ENCODE peak calls at places on chromosomes 11 and 22, in five cellular contexts. E, V, T, W and R are unnamed samples.
A peak's percentile ranks its signal among the peaks of the same experiment; 100 is the strongest.

GRCh38 chr22:25110846-25111578 is 88.6 kb upstream of the CRYBB3 start:
- DNase-seq in E (peak; percentile 85), V (peak; percentile 92), T (peak; percentile 89), W (peak; percentile 31), R (peak; percentile 72)

GRCh38 chr11:17851697-17852096 is 117.1 kb downstream of the KCNC1 start:
- DNase-seq in E (no peak), V (no peak), T (no peak), W (no peak), R (no peak)

GRCh38 chr11:83681944-83682644 is 395.9 kb upstream of the CCDC90B start:
- DNase-seq in E (no peak), V (no peak), T (no peak), W (no peak), R (no peak)

GRCh38 chr22:17905445-17905844 is 118.9 kb downstream of the MICAL3 start:
- DNase-seq in E (no peak), V (no peak), T (no peak), W (no peak), R (no peak)

GRCh38 chr11:61627831-61628753 is 47.2 kb upstream of the SYT7 start:
- DNase-seq in E (peak; percentile 52), V (no peak), T (peak; percentile 65), W (peak; percentile 60), R (peak; percentile 93)

GRCh38 chr22:23533328-23533762 is 46.7 kb downstream of the IGLL1 start:
- DNase-seq in E (no peak), V (peak; percentile 61), T (peak; percentile 86), W (no peak), R (no peak)

GRCh38 chr22:38957046-38957770 is at the start of gene APOBEC3A:
- DNase-seq in E (no peak), V (peak; percentile 77), T (no peak), W (peak; percentile 29), R (no peak)

GRCh38 chr11:19832166-19832750 is 119.6 kb downstream of the NAV2 start:
- DNase-seq in E (no peak), V (no peak), T (no peak), W (no peak), R (no peak)

GRCh38 chr22:46660604-46661201 is 40.5 kb downstream of the GRAMD4 start:
- DNase-seq in E (no peak), V (peak; percentile 71), T (peak; percentile 58), W (no peak), R (no peak)

GRCh38 chr11:29328961-29329441 is 687.8 kb downstream of the KCNA4 start:
- DNase-seq in E (peak; percentile 87), V (no peak), T (no peak), W (no peak), R (peak; percentile 62)

GRCh38 chr11:11504071-11504470 is 117.7 kb downstream of the GALNT18 start:
- DNase-seq in E (no peak), V (no peak), T (no peak), W (no peak), R (no peak)

GRCh38 chr11:12826441-12826840 is 152.2 kb downstream of the TEAD1 start:
- DNase-seq in E (no peak), V (no peak), T (no peak), W (no peak), R (no peak)

GRCh38 chr22:27850000-27850465 is 48.5 kb upstream of the MN1 start:
- DNase-seq in E (peak; percentile 60), V (no peak), T (no peak), W (peak; percentile 41), R (no peak)

GRCh38 chr11:103539166-103539565 is 429.9 kb downstream of the DYNC2H1 start:
- DNase-seq in E (no peak), V (no peak), T (no peak), W (no peak), R (no peak)

GRCh38 chr22:17264321-17265052 is 45.3 kb upstream of the ADA2 start:
- DNase-seq in E (peak; percentile 48), V (no peak), T (peak; percentile 41), W (peak; percentile 30), R (no peak)

GRCh38 chr11:93740802-93741093 is 547 bp downstream of the TAF1D start:
- DNase-seq in E (peak; percentile 64), V (peak; percentile 85), T (peak; percentile 72), W (peak; percentile 48), R (peak; percentile 68)

GRCh38 chr11:63502252-63502820 is 3.5 kb upstream of the LGALS12 start:
- DNase-seq in E (no peak), V (no peak), T (no peak), W (no peak), R (no peak)

GRCh38 chr22:47452184-47452583 is 689.7 kb downstream of the TBC1D22A start:
- DNase-seq in E (no peak), V (no peak), T (no peak), W (no peak), R (no peak)

GRCh38 chr11:130389315-130389935 is 39.0 kb downstream of the ADAMTS8 start:
- DNase-seq in E (no peak), V (no peak), T (no peak), W (peak; percentile 51), R (no peak)

GRCh38 chr11:16346975-16347374 is 9.4 kb downstream of the SOX6 start:
- DNase-seq in E (peak; percentile 15), V (no peak), T (no peak), W (no peak), R (no peak)

GRCh38 chr11:44607324-44607962 is 42.0 kb downstream of the CD82 start:
- DNase-seq in E (peak; percentile 18), V (no peak), T (no peak), W (no peak), R (peak; percentile 61)

GRCh38 chr11:109644158-109644557 is 222.2 kb downstream of the C11orf87 start:
- DNase-seq in E (peak; percentile 1), V (no peak), T (peak; percentile 90), W (peak; percentile 42), R (no peak)

GRCh38 chr11:104694259-104695070 is 203.8 kb downstream of the CASP12 start:
- DNase-seq in E (peak; percentile 92), V (no peak), T (peak; percentile 44), W (no peak), R (peak; percentile 72)

GRCh38 chr11:3156661-3157311 is 8.3 kb downstream of the OSBPL5 start:
- DNase-seq in E (no peak), V (peak; percentile 91), T (peak; percentile 3), W (peak; percentile 13), R (no peak)

GRCh38 chr11:123313261-123313660 is 116.8 kb upstream of the GRAMD1B start:
- DNase-seq in E (no peak), V (no peak), T (no peak), W (no peak), R (no peak)

GRCh38 chr11:19727246-19727645 is 14.6 kb downstream of the NAV2 start:
- DNase-seq in E (peak; percentile 47), V (no peak), T (no peak), W (no peak), R (peak; percentile 64)

GRCh38 chr22:18023509-18024275 is 669 bp downstream of the MICAL3 start:
- DNase-seq in E (peak; percentile 79), V (peak; percentile 91), T (peak; percentile 84), W (peak; percentile 82), R (peak; percentile 95)

GRCh38 chr22:18147791-18148507 is 2.0 kb upstream of the USP18 start:
- DNase-seq in E (no peak), V (no peak), T (no peak), W (no peak), R (no peak)

GRCh38 chr11:44928807-44929206 is 21.9 kb downstream of the TP53I11 start:
- DNase-seq in E (no peak), V (no peak), T (no peak), W (no peak), R (no peak)

GRCh38 chr11:134565343-134565891 is 153.4 kb upstream of the B3GAT1 start:
- DNase-seq in E (no peak), V (no peak), T (no peak), W (no peak), R (no peak)

GRCh38 chr11:26473216-26474194 is 98.6 kb downstream of the MUC15 start:
- DNase-seq in E (no peak), V (no peak), T (peak; percentile 4), W (no peak), R (no peak)

GRCh38 chr22:27043246-27043645 is 385.9 kb downstream of the MIAT start:
- DNase-seq in E (no peak), V (no peak), T (no peak), W (no peak), R (no peak)

GRCh38 chr11:9060700-9061111 is 30.7 kb downstream of the SCUBE2 start:
- DNase-seq in E (no peak), V (no peak), T (no peak), W (no peak), R (no peak)

GRCh38 chr22:40414838-40415505 is 44.6 kb downstream of the SGSM3 start:
- DNase-seq in E (no peak), V (peak; percentile 73), T (no peak), W (no peak), R (no peak)

GRCh38 chr11:86058360-86058759 is 10.5 kb downstream of the PICALM start:
- DNase-seq in E (no peak), V (no peak), T (no peak), W (no peak), R (no peak)

GRCh38 chr11:86061483-86061882 is 7.4 kb downstream of the PICALM start:
- DNase-seq in E (no peak), V (no peak), T (no peak), W (no peak), R (no peak)

GRCh38 chr11:86052697-86053641 is 15.9 kb downstream of the PICALM start:
- DNase-seq in E (no peak), V (no peak), T (no peak), W (no peak), R (no peak)

GRCh38 chr11:86060544-86060943 is 8.3 kb downstream of the PICALM start:
- DNase-seq in E (no peak), V (no peak), T (no peak), W (no peak), R (no peak)

DNA sequence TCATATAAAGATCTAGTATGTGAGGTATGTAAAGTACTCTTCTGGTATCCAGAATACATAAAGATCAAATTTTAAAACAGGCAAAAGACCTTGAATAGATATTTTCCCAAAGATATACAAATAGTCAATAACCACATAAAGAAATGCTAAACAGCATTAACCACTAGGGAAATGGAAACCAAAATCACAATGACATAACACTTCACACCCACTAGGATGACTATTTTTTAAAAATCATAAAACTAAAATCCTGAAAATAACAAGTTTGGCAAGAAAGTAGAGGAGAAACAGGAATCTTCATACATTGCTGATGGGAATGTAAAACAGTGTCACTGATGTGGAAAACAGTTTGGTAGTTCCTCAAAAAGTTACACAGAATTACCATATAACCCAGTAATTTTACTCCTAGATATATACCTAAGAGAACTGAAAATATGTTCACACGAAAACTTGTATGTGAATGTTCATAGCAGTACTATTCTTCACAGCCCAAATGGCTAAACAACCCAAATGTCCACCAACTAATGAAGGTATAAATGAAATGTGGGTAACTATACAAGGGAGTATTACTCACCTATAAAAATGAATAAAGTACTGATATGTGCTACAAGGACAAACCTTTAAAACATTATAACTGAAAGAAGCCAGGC is 12.5 kb downstream of the PICALM start:
- DNase-seq in E (no peak), V (no peak), T (no peak), W (no peak), R (no peak)
- TF ChIP-seq CTCF in E (no peak), V (no peak), T (no peak), W (no peak), R (no peak)

GRCh38 chr22:34709641-34710040 is 356.3 kb upstream of the ISX start:
- DNase-seq in E (no peak), V (no peak), T (no peak), W (no peak), R (no peak)
- H3K4me3 ChIP-seq in E (no peak overlapping the region), V (no peak overlapping the region), T (no peak overlapping the region), W (no peak overlapping the region), R (no peak overlapping the region)

GRCh38 chr11:92552942-92553341 is 328.3 kb downstream of the FAT3 start:
- DNase-seq in E (no peak), V (no peak), T (no peak), W (no peak), R (no peak)
- TF ChIP-seq CTCF in E (no peak), V (no peak), T (peak; percentile 20), W (no peak), R (peak; percentile 6)

GRCh38 chr11:309558-309855 is 1.9 kb downstream of the IFITM2 start:
- DNase-seq in E (no peak), V (no peak), T (no peak), W (no peak), R (no peak)
- H3K4me3 ChIP-seq in E (peak overlapping the region; percentile 54), V (peak overlapping the region; percentile 83), T (no peak overlapping the region), W (peak overlapping the region; percentile 67), R (peak overlapping the region; percentile 80)